ENCODE peak calls at places on chromosomes 6 and 20, in four cellular contexts. S, M, P and O are unnamed samples.
A peak's percentile ranks its signal among the peaks of the same experiment; 100 is the strongest.

GRCh38 chr20:45963059-45964011 is 8.7 kb downstream of the ZNF335 start:
- DNase-seq in S (peak; percentile 49), P (peak; percentile 28), M (peak; percentile 59), O (no peak)

GRCh38 chr6:16302721-16303552 is 64.5 kb downstream of the GMPR start:
- DNase-seq in M (no peak), P (no peak), S (no peak), O (no peak)

GRCh38 chr20:17856024-17856564 is 112.5 kb downstream of the SNX5 start:
- DNase-seq in M (no peak), S (no peak), P (no peak), O (no peak)

GRCh38 chr6:89154131-89154530 is 8.3 kb downstream of the PM20D2 start:
- DNase-seq in M (no peak), S (peak; percentile 26), P (no peak), O (no peak)

GRCh38 chr6:89604662-89605061 is 33.9 kb downstream of the LYRM2 start:
- DNase-seq in M (no peak), P (no peak), S (no peak), O (no peak)

GRCh38 chr6:14621518-14621917 is 503.9 kb downstream of the CD83 start:
- DNase-seq in M (peak; percentile 42), S (peak; percentile 65), P (no peak), O (no peak)

GRCh38 chr20:35368616-35369423 is 43.0 kb downstream of the UQCC1 start:
- DNase-seq in S (no peak), M (no peak), P (no peak), O (no peak)

GRCh38 chr6:112571886-112572285 is 224.8 kb downstream of the RFPL4B start:
- DNase-seq in P (no peak), M (peak; percentile 56), S (peak; percentile 58), O (no peak)

GRCh38 chr6:83378621-83379388 is 52.0 kb downstream of the ME1 start:
- DNase-seq in P (no peak), M (peak; percentile 83), S (peak; percentile 61), O (no peak)

GRCh38 chr6:124659427-124659826 is 302.8 kb upstream of the RNF217 start:
- DNase-seq in S (no peak), P (no peak), M (no peak), O (no peak)

GRCh38 chr20:45037050-45037449 is 63.9 kb downstream of the KCNS1 start:
- DNase-seq in S (peak; percentile 68), M (peak; percentile 83), P (no peak), O (no peak)

GRCh38 chr6:41226752-41227151 is 1.4 kb upstream of the TREML4 start:
- DNase-seq in S (no peak), P (no peak), M (no peak), O (no peak)

GRCh38 chr6:4647414-4648365 is 128.5 kb upstream of the CDYL start:
- DNase-seq in S (peak; percentile 77), P (peak; percentile 70), M (peak; percentile 72), O (peak; percentile 50)

GRCh38 chr6:71537717-71538116 is 249.1 kb downstream of the OGFRL1 start:
- DNase-seq in P (no peak), S (peak; percentile 71), M (peak; percentile 54), O (peak; percentile 8)

GRCh38 chr20:62822788-62823651 is 6.2 kb downstream of the COL9A3 start:
- DNase-seq in P (peak; percentile 92), S (no peak), M (peak; percentile 36), O (peak; percentile 55)

GRCh38 chr6:20370801-20371200 is 30.9 kb upstream of the E2F3 start:
- DNase-seq in S (no peak), M (no peak), P (no peak), O (peak; percentile 15)

GRCh38 chr6:29035951-29036350 is 9.0 kb downstream of the OR2W1 start:
- DNase-seq in S (no peak), M (no peak), P (no peak), O (no peak)

GRCh38 chr20:23032056-23032455 is 3.1 kb upstream of the SSTR4 start:
- DNase-seq in M (no peak), P (no peak), S (no peak), O (no peak)

GRCh38 chr20:31704225-31705119 is 18.2 kb downstream of the BCL2L1 start:
- DNase-seq in P (peak; percentile 75), S (peak; percentile 65), M (no peak), O (peak; percentile 97)

GRCh38 chr6:32151885-32152311 is at the start of gene PRRT1:
- DNase-seq in P (no peak), M (no peak), S (peak; percentile 17), O (no peak)

GRCh38 chr20:25237610-25238318 is 10.1 kb upstream of the PYGB start:
- DNase-seq in M (peak; percentile 100), P (peak; percentile 100), S (peak; percentile 100), O (peak; percentile 98)

GRCh38 chr6:144659735-144660246 is 374.7 kb downstream of the UTRN start:
- DNase-seq in P (no peak), S (no peak), M (no peak), O (no peak)

GRCh38 chr6:137870744-137871247 is 3.7 kb downstream of the TNFAIP3 start:
- DNase-seq in S (peak; percentile 55), P (no peak), M (no peak), O (peak; percentile 20)

GRCh38 chr6:43075791-43076092 is 372 bp upstream of the PTK7 start:
- DNase-seq in M (no peak), P (no peak), S (no peak), O (no peak)

GRCh38 chr6:43074847-43075741 is 1.0 kb upstream of the PTK7 start:
- DNase-seq in S (peak; percentile 70), P (no peak), M (peak; percentile 66), O (no peak)

DNA sequence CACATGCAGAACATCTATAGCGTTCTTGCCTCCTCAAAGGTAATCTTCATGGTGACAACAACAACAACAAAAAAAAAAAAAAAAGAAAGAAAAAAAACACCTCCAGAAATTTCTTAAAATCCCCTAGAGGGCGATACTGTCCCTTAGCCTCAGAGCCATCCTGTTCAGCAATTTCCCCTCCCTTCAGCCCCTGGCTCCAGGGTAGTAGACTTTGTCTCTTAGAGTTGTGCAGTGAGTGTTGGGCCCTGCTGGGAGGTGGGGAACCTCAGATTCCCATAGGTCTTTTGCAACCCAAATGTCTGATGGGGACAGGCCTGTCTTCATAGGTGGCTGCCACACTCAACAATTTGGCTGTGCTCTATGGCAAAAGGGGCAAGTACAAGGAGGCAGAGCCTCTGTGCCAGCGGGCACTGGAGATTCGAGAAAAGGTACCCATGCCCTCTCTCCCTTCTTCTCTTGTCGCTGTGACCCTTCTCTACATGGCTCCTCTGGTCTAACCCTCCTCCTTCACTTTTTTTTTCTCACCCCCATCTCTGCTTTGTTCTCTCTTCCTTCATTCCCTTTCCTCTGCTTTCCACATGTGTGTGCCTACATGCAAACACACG is 6.0 kb upstream of the PTK7 start:
- DNase-seq in S (peak; percentile 84), M (peak; percentile 78), P (peak; percentile 53), O (peak; percentile 63)
- TF ChIP-seq CTCF in S (peak; percentile 65), M (peak; percentile 75), P (peak; percentile 61), O (peak; percentile 63)

GRCh38 chr6:30612213-30612612 is 4.8 kb downstream of the PPP1R10 start:
- DNase-seq in M (peak; percentile 61), P (no peak), S (peak; percentile 60), O (no peak)
- TF ChIP-seq CTCF in M (peak; percentile 54), P (no peak), S (peak; percentile 51), O (no peak)

GRCh38 chr6:101393291-101394251 is at the start of gene GRIK2:
- DNase-seq in M (peak; percentile 24), P (peak; percentile 17), S (no peak), O (peak; percentile 34)
- TF ChIP-seq CTCF in M (no peak), P (peak; percentile 6), S (peak; percentile 45), O (peak; percentile 27)

GRCh38 chr20:53210041-53210440 is 237.9 kb downstream of the TSHZ2 start:
- DNase-seq in P (no peak), S (no peak), M (no peak), O (no peak)

GRCh38 chr20:53210931-53211330 is 238.8 kb downstream of the TSHZ2 start:
- DNase-seq in S (no peak), M (peak; percentile 14), P (no peak), O (no peak)

GRCh38 chr20:53212018-53212417 is 239.9 kb downstream of the TSHZ2 start:
- DNase-seq in M (no peak), S (no peak), P (no peak), O (no peak)

GRCh38 chr20:53205046-53205445 is 232.9 kb downstream of the TSHZ2 start:
- DNase-seq in S (no peak), P (no peak), M (no peak), O (no peak)

DNA sequence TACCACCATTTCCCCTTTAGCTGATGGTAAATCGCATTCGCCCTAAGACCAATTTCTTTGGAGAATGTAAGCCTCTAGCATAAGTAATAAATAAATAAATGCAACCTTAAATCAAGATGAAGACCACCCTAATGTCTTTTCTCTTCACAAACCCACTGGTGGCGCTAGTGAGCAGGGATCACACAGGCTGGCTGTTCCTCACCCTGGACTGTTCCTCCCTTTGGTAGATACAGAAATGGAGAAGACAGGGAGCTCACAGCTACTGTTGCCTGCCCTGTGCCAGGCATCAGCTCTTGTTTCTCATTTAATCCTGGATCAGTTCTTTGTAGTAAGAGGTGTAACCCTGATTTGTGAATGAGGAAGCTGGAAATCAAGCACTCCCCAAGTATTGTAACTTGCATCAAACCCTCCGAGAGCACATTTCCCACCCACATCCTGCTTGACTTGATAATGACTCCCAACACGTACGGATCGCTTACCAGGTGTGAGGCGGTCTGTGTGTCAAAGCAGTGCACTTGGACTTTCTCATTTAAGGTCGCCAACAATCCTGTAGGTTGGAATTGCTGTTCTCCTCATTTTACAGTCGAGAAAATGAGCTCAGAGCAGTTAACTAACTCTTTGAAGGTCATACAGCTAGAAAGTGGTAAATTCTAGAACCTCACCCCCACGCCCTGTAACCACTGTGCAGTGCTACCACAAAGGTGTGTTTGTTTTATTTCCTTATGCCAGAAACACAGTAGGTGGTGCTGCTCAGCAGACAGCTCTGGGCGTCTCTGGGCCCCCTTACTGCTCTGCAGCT is 236.2 kb downstream of the TSHZ2 start:
- DNase-seq in M (no peak), P (no peak), S (no peak), O (no peak)
- TF ChIP-seq CTCF in M (peak; percentile 19), P (no peak), S (no peak), O (no peak)

GRCh38 chr6:72579865-72580264 is 42.0 kb upstream of the KCNQ5 start:
- DNase-seq in P (no peak), S (peak; percentile 57), M (peak; percentile 35), O (no peak)

DNA sequence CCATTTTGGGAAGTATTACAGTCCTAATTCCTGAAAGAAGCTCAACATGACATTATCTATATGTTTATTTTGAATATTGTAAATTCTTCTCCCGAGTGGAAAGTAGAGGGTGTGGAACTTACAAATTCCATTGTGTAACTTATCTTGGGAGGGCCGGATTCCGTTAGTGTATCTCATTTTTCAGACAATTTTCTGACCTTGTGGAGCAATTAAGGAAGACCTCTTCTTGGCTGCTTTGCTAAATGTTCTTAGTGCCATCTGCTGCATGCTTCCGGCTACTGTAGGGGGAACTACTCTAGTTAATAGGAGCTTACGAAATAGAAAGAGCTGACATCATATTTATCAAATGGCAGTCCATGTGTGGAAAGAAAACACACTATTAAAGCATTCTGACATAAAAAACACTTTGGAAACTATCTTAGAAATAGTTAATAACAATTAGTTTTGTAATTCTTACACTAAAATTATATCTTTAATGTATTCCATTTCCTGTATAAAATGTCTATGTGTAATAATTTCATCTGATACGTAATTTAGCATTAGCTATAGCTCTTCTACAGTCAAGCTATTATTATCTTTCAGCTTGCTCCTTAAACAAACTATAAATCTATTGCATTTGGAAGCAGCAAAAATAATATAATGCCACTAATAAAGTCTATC is 41.5 kb upstream of the KCNQ5 start:
- DNase-seq in P (peak; percentile 19), S (peak; percentile 89), M (peak; percentile 77), O (peak; percentile 75)
- TF ChIP-seq CTCF in P (peak; percentile 55), S (peak; percentile 69), M (peak; percentile 60), O (peak; percentile 81)